ENCODE peak calls at places on chromosome 4, in four cellular contexts. L, K, O and Q are unnamed samples.

GRCh38 chr4:140047781-140048180 is 106.2 kb downstream of the MAML3 start:
- DNase-seq in L (no peak), O (no peak), K (no peak), Q (no peak)

GRCh38 chr4:121811122-121811521 is 10.0 kb downstream of the EXOSC9 start:
- DNase-seq in K (no peak), O (no peak), L (no peak), Q (no peak)

GRCh38 chr4:17066972-17067371 is 168.5 kb upstream of the LDB2 start:
- DNase-seq in K (no peak), L (no peak), O (no peak), Q (no peak)

GRCh38 chr4:92615049-92615448 is 311.3 kb downstream of the GRID2 start:
- DNase-seq in L (no peak), K (no peak), O (no peak), Q (no peak)

GRCh38 chr4:173415092-173415491 is 16.2 kb upstream of the SCRG1 start:
- DNase-seq in L (no peak), K (no peak), O (no peak), Q (no peak)

GRCh38 chr4:23909671-23910070 is 19.8 kb upstream of the PPARGC1A start:
- DNase-seq in L (no peak), O (no peak), K (no peak), Q (no peak)

GRCh38 chr4:15144967-15145295 is 142.7 kb downstream of the CPEB2 start:
- DNase-seq in O (no peak), K (no peak), L (no peak), Q (no peak)

GRCh38 chr4:144646523-144647094 is 653 bp downstream of the HHIP start:
- DNase-seq in O (no peak), K (no peak), L (no peak), Q (no peak)

GRCh38 chr4:89161841-89162240 is 50.5 kb downstream of the TIGD2 start:
- DNase-seq in L (no peak), K (no peak), O (no peak), Q (no peak)

GRCh38 chr4:103359900-103360299 is 161.8 kb upstream of the CENPE start:
- DNase-seq in K (no peak), O (no peak), L (no peak), Q (no peak)

GRCh38 chr4:86778169-86778568 is 71.0 kb downstream of the SLC10A6 start:
- DNase-seq in L (no peak), K (no peak), O (no peak), Q (no peak)

GRCh38 chr4:187480146-187481145 is 515.1 kb upstream of the ZFP42 start:
- DNase-seq in K (no peak), O (no peak), L (no peak), Q (no peak)

GRCh38 chr4:81490761-81491160 is 19.1 kb upstream of the RASGEF1B start:
- DNase-seq in K (no peak), O (no peak), L (no peak), Q (no peak)

GRCh38 chr4:114807759-114808404 is 209.3 kb downstream of the UGT8 start:
- DNase-seq in O (peak), K (peak), L (no peak), Q (peak)

GRCh38 chr4:76705497-76705896 is 192.4 kb downstream of the SOWAHB start:
- DNase-seq in L (no peak), K (no peak), O (no peak), Q (no peak)

GRCh38 chr4:83582289-83582756 is 46.4 kb downstream of the GPAT3 start:
- DNase-seq in K (no peak), O (no peak), L (no peak), Q (peak)

GRCh38 chr4:148116971-148117370 is 325.2 kb downstream of the NR3C2 start:
- DNase-seq in L (no peak), K (no peak), O (no peak), Q (no peak)

GRCh38 chr4:164485169-164485568 is 268.8 kb upstream of the SMIM31 start:
- DNase-seq in L (no peak), O (no peak), K (no peak), Q (no peak)

GRCh38 chr4:68865178-68865638 is 49.4 kb downstream of the UGT2B10 start:
- DNase-seq in L (no peak), O (no peak), K (no peak), Q (peak)

GRCh38 chr4:21134994-21135393 is 434.7 kb downstream of the PACRGL start:
- DNase-seq in K (peak), O (no peak), L (no peak), Q (peak)

GRCh38 chr4:67152976-67153375 is 392.3 kb downstream of the CENPC start:
- DNase-seq in L (no peak), K (no peak), O (no peak), Q (no peak)

GRCh38 chr4:72564184-72564583 is 4.8 kb downstream of the ADAMTS3 start:
- DNase-seq in O (no peak), L (no peak), K (no peak), Q (no peak)

GRCh38 chr4:5114911-5115310 is 63.6 kb downstream of the STK32B start:
- DNase-seq in O (no peak), K (no peak), L (no peak), Q (peak)

GRCh38 chr4:155025762-155026457 is 182.5 kb upstream of the NPY2R start:
- DNase-seq in O (no peak), K (no peak), L (no peak), Q (peak)

GRCh38 chr4:41748074-41748787 is at the start of gene PHOX2B:
- DNase-seq in O (no peak), K (no peak), L (no peak), Q (no peak)

GRCh38 chr4:70240192-70240591 is 2.2 kb upstream of the CSN3 start:
- DNase-seq in K (no peak), L (no peak), O (no peak), Q (no peak)

GRCh38 chr4:80183196-80184052 is 13.9 kb upstream of the PRDM8 start:
- DNase-seq in O (no peak), L (no peak), K (no peak), Q (no peak)

GRCh38 chr4:6126971-6127745 is 73.2 kb downstream of the JAKMIP1 start:
- DNase-seq in K (no peak), O (no peak), L (no peak), Q (no peak)

GRCh38 chr4:107292979-107293378 is 256.9 kb upstream of the DKK2 start:
- DNase-seq in K (no peak), O (no peak), L (no peak), Q (no peak)

GRCh38 chr4:8410641-8411271 is 29.8 kb downstream of the ACOX3 start:
- DNase-seq in K (no peak), O (no peak), L (no peak), Q (peak)

GRCh38 chr4:42104521-42104920 is 47.9 kb downstream of the BEND4 start:
- DNase-seq in L (no peak), K (no peak), O (no peak), Q (no peak)

GRCh38 chr4:15343581-15343980 is 84.3 kb upstream of the C1QTNF7 start:
- DNase-seq in L (no peak), K (no peak), O (no peak), Q (no peak)

GRCh38 chr4:8548731-8549351 is 31.4 kb upstream of the GPR78 start:
- DNase-seq in L (no peak), K (no peak), O (no peak), Q (no peak)

GRCh38 chr4:27003602-27004238 is 143.1 kb downstream of the STIM2 start:
- DNase-seq in O (no peak), K (no peak), L (no peak), Q (no peak)